ENCODE peak calls at places on chromosomes 11 and 22, in ten cellular contexts. K is body of pancreas, U is lower leg skin, S is brain microvascular endothelial cell, R is cardiac muscle cell, H is mucosa of descending colon, J is IMR-90, D is neural progenitor cell, I is HepG2, Y is coronary artery. V is an unnamed sample.

GRCh38 chr22:47090591-47091240 is 328.3 kb downstream of the TBC1D22A start:
- DNase-seq in J (peak), S (peak), R (peak), K (no peak), I (no peak), U (peak), H (no peak), Y (no peak), D (peak), V (no peak)

GRCh38 chr11:133896028-133896427 is 50.7 kb upstream of the SPATA19 start:
- DNase-seq in H (no peak), K (no peak), U (no peak), I (no peak), R (no peak), D (no peak), Y (no peak), S (no peak), J (no peak), V (no peak)

GRCh38 chr11:9626778-9627394 is 37.0 kb upstream of the SWAP70 start:
- DNase-seq in R (peak), I (no peak), S (no peak), K (no peak), U (no peak), Y (peak), D (peak), H (no peak), J (no peak), V (no peak)

GRCh38 chr11:110134120-110134519 is 40.9 kb downstream of the ZC3H12C start:
- DNase-seq in D (peak), S (no peak), R (peak), U (no peak), Y (no peak), H (no peak), K (no peak), J (no peak), I (no peak), V (peak)

GRCh38 chr22:33519140-33519973 is 400.9 kb downstream of the LARGE1 start:
- DNase-seq in U (no peak), R (peak), D (peak), Y (no peak), J (peak), S (peak), K (peak), H (no peak), I (peak), V (peak)

GRCh38 chr22:23579280-23579679 is 810 bp downstream of the IGLL1 start:
- DNase-seq in U (no peak), H (no peak), Y (no peak), S (no peak), K (no peak), J (no peak), I (no peak), D (no peak), R (no peak), V (no peak)

GRCh38 chr11:104883342-104883741 is 14.9 kb downstream of the CASP12 start:
- DNase-seq in R (no peak), U (no peak), K (no peak), D (no peak), S (no peak), H (no peak), I (no peak), Y (no peak), J (no peak), V (no peak)

GRCh38 chr11:131491503-131491902 is 121.1 kb downstream of the NTM start:
- DNase-seq in R (peak), H (no peak), J (peak), I (no peak), Y (no peak), S (peak), D (no peak), K (no peak), U (no peak), V (no peak)

GRCh38 chr22:17665248-17665647 is 26.7 kb downstream of the BCL2L13 start:
- DNase-seq in J (no peak), S (no peak), R (no peak), H (no peak), D (no peak), I (no peak), Y (no peak), K (no peak), U (peak), V (no peak)

GRCh38 chr11:30016588-30017363 is at the start of gene KCNA4:
- DNase-seq in J (no peak), Y (no peak), U (no peak), R (peak), H (no peak), I (no peak), K (peak), D (peak), S (no peak), V (no peak)

GRCh38 chr11:48081151-48082010 is 101.0 kb downstream of the PTPRJ start:
- DNase-seq in K (peak), D (no peak), Y (peak), J (peak), I (no peak), H (no peak), S (peak), U (peak), R (peak), V (no peak)

GRCh38 chr11:125663910-125664309 is 16.7 kb downstream of the ACRV1 start:
- DNase-seq in U (no peak), H (no peak), I (no peak), Y (no peak), K (no peak), J (no peak), R (no peak), D (no peak), S (no peak), V (no peak)

GRCh38 chr22:45483918-45484499 is 18.7 kb upstream of the FBLN1 start:
- DNase-seq in D (no peak), U (no peak), S (no peak), I (peak), R (no peak), K (no peak), J (no peak), Y (no peak), H (no peak), V (no peak)

GRCh38 chr11:93005239-93005638 is 35.8 kb downstream of the MTNR1B start:
- DNase-seq in K (no peak), U (no peak), D (no peak), R (peak), J (peak), Y (no peak), S (no peak), H (no peak), I (no peak), V (no peak)

GRCh38 chr11:59954219-59954847 is 9.5 kb upstream of the OOSP4A start:
- DNase-seq in J (no peak), S (no peak), I (no peak), K (no peak), Y (no peak), R (no peak), U (no peak), D (no peak), H (no peak), V (no peak)

GRCh38 chr11:111693224-111693937 is 72.8 kb downstream of the PPP2R1B start:
- DNase-seq in J (no peak), H (no peak), K (no peak), U (no peak), S (no peak), D (no peak), Y (no peak), R (no peak), I (no peak), V (no peak)

GRCh38 chr11:78428273-78428651 is 10.6 kb upstream of the GAB2 start:
- DNase-seq in U (no peak), S (no peak), I (no peak), Y (no peak), H (no peak), J (no peak), D (no peak), K (no peak), R (no peak), V (no peak)

GRCh38 chr11:78429209-78429608 is 11.6 kb upstream of the GAB2 start:
- DNase-seq in U (no peak), J (no peak), H (no peak), R (peak), K (no peak), I (no peak), D (no peak), Y (no peak), S (no peak), V (no peak)

GRCh38 chr11:78429667-78430066 is 12.0 kb upstream of the GAB2 start:
- DNase-seq in S (no peak), U (no peak), J (no peak), K (no peak), D (no peak), I (no peak), R (no peak), H (no peak), Y (no peak), V (no peak)

GRCh38 chr11:78427615-78428272 is 10.1 kb upstream of the GAB2 start:
- DNase-seq in R (no peak), U (no peak), I (no peak), H (no peak), J (no peak), S (no peak), D (no peak), Y (no peak), K (no peak), V (no peak)

DNA sequence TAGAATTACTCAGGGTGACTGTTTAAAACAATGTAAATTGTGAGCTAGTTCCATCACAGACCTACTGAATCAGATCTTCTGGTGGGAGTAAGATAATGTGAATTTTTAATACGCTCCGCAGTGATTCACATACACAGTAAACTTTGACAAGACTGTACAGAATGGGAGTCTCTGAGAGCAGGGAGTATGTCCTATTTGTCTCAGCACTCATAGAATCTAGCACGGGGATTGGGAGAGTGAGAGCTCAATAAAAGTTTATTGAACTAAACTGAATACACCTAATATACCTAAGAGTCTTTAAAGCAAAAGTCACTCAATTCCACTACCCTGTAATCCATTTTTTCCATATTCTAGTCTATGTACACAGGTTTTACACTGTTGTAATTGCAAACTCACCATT is 11.2 kb upstream of the GAB2 start:
- DNase-seq in I (no peak), J (peak), Y (no peak), S (no peak), R (no peak), K (no peak), D (no peak), U (no peak), H (no peak), V (no peak)
- H3K4me3 ChIP-seq in I (no peak), J (no peak), Y (no peak), S (no peak), R (no peak), K (no peak), D (no peak), U (no peak), H (no peak), V (no peak)

DNA sequence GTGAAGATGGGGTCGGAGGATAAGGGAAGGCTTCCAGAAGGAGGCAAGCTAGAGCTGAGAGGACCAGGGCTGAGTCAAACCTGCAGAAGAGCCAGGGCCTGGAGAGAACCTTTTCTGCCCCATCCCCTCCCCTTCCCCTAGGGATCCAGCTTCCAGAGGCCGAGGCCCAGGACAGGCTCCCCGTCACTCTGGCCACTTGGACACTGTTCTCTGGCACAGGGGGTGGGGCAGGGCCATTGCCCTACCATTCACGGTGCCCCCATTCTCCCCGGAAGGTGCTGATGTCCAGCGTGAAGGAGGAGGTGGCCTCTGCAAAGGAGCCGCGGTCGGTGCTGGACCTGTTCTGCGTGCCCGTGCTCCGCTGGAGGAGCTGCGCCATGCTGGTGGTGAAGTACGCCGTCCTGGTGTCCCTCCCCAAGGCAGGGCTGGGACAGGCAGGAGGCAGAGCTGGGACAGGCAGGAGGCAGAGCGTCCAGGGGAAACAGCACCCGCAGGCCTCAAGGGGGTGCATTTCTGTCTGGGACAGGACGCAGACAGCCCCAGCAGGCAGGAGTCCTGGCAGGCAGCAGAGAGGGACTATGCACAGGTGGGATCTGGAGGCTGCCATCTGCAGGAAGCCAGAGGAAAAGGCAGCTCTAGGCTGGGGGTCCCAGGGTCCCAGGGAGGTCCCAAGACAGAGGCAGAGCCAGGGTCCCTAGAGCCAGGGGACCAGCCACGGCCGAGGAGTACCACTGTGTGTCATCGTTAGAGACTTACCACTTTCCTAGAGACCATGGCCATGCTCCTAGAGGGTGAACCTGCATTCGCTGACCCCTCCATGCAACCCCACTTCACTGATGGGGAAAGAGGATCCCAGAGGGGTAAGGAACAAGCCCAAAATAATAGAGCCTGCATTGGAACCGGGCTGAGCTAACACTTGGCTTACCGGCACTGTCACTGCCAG is 25.8 kb upstream of the SLC22A12 start:
- DNase-seq in U (no peak), S (no peak), K (no peak), J (no peak), I (peak), H (no peak), R (no peak), D (peak), Y (no peak), V (no peak)
- TF ChIP-seq CTCF in U (no peak), S (no peak), K (no peak), J (no peak), I (peak), H (no peak), R (no peak), D (peak), Y (no peak), V (peak)

GRCh38 chr11:128726464-128727139 is 32.7 kb downstream of the FLI1 start:
- DNase-seq in S (no peak), H (no peak), Y (no peak), U (peak), K (no peak), R (no peak), D (no peak), J (no peak), I (no peak), V (no peak)

GRCh38 chr11:128728767-128729587 is 35.1 kb downstream of the FLI1 start:
- DNase-seq in D (peak), K (no peak), R (no peak), Y (no peak), J (no peak), U (peak), I (no peak), S (no peak), H (no peak), V (no peak)

GRCh38 chr11:128725630-128726461 is 32.0 kb downstream of the FLI1 start:
- DNase-seq in H (no peak), U (no peak), S (no peak), D (no peak), J (peak), I (no peak), R (peak), K (no peak), Y (no peak), V (no peak)

GRCh38 chr11:128727811-128728431 is 34.0 kb downstream of the FLI1 start:
- DNase-seq in I (no peak), Y (no peak), K (no peak), J (no peak), R (no peak), U (peak), S (no peak), H (no peak), D (no peak), V (no peak)

DNA sequence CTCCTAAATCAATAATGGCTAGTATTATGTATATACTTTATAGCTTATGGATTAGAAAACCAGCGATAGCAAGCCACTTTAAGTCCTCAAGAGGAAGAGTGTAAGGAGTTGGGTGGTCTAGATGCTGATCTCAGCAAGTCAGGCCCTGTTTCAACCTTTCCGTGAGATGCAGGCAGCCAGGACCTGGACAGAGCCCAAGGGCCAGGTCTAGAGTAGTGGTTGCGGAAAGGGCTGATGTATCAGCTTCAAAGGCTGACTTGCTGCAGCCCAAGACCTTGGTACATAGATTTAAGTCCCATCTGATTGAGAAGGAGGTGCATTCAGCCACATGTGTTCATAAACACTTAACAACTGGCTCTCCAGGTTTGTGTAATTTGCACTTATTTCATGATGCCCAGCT is 33.4 kb downstream of the FLI1 start:
- DNase-seq in J (no peak), Y (no peak), S (no peak), R (no peak), D (no peak), H (no peak), K (no peak), I (no peak), U (peak), V (no peak)
- H3K4me3 ChIP-seq in J (no peak), Y (no peak), S (no peak), R (no peak), D (no peak), H (no peak), K (no peak), I (no peak), U (no peak), V (no peak)

GRCh38 chr22:32202539-32203180 is 2.2 kb downstream of the RFPL2 start:
- DNase-seq in J (peak), I (peak), U (peak), S (peak), K (peak), D (peak), Y (no peak), H (peak), R (peak), V (peak)
- TF ChIP-seq CTCF in J (peak), I (peak), U (no peak), S (peak), K (peak), D (peak), Y (no peak), H (peak), R (peak), V (peak)

GRCh38 chr22:26534874-26535470 is 22.7 kb upstream of the TFIP11 start:
- DNase-seq in D (no peak), Y (no peak), S (no peak), R (no peak), U (no peak), I (no peak), K (no peak), H (no peak), J (no peak), V (no peak)

GRCh38 chr22:26536762-26537134 is 24.5 kb upstream of the TFIP11 start:
- DNase-seq in J (no peak), Y (no peak), U (no peak), H (no peak), I (no peak), D (no peak), K (no peak), S (no peak), R (no peak), V (no peak)

GRCh38 chr22:26535499-26535898 is 23.2 kb upstream of the TFIP11 start:
- DNase-seq in I (no peak), J (no peak), S (no peak), R (no peak), U (no peak), K (no peak), H (no peak), Y (no peak), D (no peak), V (no peak)

GRCh38 chr22:26534166-26534855 is 22.0 kb upstream of the TFIP11 start:
- DNase-seq in R (no peak), U (no peak), S (no peak), J (no peak), D (no peak), I (no peak), Y (no peak), K (no peak), H (no peak), V (no peak)

DNA sequence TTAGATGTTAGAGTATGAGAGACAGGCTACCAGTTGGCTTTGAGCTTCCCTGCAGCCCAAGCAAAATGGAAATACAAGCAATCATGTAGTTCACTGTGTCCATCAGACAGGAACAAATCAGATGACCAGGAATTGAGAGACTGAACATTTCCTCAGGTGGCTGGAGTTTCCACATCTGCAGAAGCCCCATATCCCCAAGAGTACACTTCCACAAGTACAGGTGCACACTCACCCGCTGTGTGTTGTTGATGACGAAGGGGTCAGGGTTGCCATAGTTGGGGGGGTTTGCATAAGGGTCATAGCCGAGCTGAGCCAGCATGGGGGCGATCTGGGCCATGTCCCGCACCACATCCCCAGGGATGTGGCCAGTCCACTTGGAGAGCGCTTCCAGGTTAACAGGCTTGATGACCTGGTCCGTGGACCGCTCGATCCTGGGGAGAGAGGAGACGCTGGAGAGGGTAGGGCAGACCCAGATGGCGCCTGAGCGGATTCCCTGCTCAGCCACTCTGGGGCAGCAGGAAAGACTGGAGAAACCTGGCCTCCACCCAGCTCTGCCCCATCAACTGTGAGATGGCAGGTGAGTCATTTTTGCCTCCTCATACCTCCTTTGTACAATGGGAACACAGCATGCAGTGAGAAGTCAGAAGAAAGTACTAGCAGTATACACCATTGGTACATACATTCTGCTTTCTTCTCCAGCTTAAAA is 23.9 kb upstream of the TFIP11 start:
- DNase-seq in U (no peak), H (no peak), R (no peak), S (no peak), K (peak), I (no peak), J (no peak), D (no peak), Y (no peak), V (no peak)
- H3K4me3 ChIP-seq in U (no peak), H (no peak), R (no peak), S (no peak), K (no peak), I (no peak), J (no peak), D (no peak), Y (no peak), V (no peak)

V was measured in LNCaP clone FGC.